ENCODE peak calls at places on chromosomes 12 and 14, in nine cellular contexts. One of them, this sample, is unnamed.
A peak's percentile ranks its signal among the peaks of the same experiment; 100 is the strongest.

GRCh38 chr14:28820677-28821076 is 54.1 kb downstream of the FOXG1 start:
- DNase-seq in NCI-H460: no peak
- DNase-seq in NCI-H774: no peak
- DNase-seq in NCI-H524: no peak
- DNase-seq in heart left ventricle: no peak
- DNase-seq in T-helper 9 cell: no peak
- DNase-seq in RPMI7951: no peak
- DNase-seq in central memory CD4-positive, alpha-beta T cell: no peak
- DNase-seq in H1: no peak
- DNase-seq in this sample: no peak

GRCh38 chr14:76908834-76909233 is 82.6 kb downstream of the LRRC74A start:
- DNase-seq in heart left ventricle: peak; percentile 60
- DNase-seq in NCI-H524: no peak
- DNase-seq in T-helper 9 cell: peak; percentile 15
- DNase-seq in NCI-H774: no peak
- DNase-seq in H1: no peak
- DNase-seq in RPMI7951: no peak
- DNase-seq in central memory CD4-positive, alpha-beta T cell: peak; percentile 78
- DNase-seq in NCI-H460: no peak
- DNase-seq in this sample: peak; percentile 87

GRCh38 chr12:24226745-24227350 is 277.4 kb upstream of the SOX5 start:
- DNase-seq in NCI-H524: no peak
- DNase-seq in central memory CD4-positive, alpha-beta T cell: no peak
- DNase-seq in NCI-H460: peak; percentile 62
- DNase-seq in T-helper 9 cell: no peak
- DNase-seq in RPMI7951: peak; percentile 37
- DNase-seq in heart left ventricle: no peak
- DNase-seq in H1: no peak
- DNase-seq in NCI-H774: no peak
- DNase-seq in this sample: no peak

GRCh38 chr12:65592416-65592815 is 231.9 kb upstream of the HMGA2 start:
- DNase-seq in central memory CD4-positive, alpha-beta T cell: no peak
- DNase-seq in NCI-H524: no peak
- DNase-seq in heart left ventricle: no peak
- DNase-seq in H1: no peak
- DNase-seq in RPMI7951: no peak
- DNase-seq in NCI-H774: no peak
- DNase-seq in T-helper 9 cell: no peak
- DNase-seq in NCI-H460: no peak
- DNase-seq in this sample: no peak

GRCh38 chr12:71295913-71296312 is 138.1 kb upstream of the TSPAN8 start:
- DNase-seq in T-helper 9 cell: no peak
- DNase-seq in NCI-H460: no peak
- DNase-seq in central memory CD4-positive, alpha-beta T cell: no peak
- DNase-seq in NCI-H774: no peak
- DNase-seq in RPMI7951: no peak
- DNase-seq in heart left ventricle: no peak
- DNase-seq in NCI-H524: no peak
- DNase-seq in H1: no peak
- DNase-seq in this sample: no peak

GRCh38 chr12:20716037-20716436 is 20.9 kb downstream of the SLCO1C1 start:
- DNase-seq in NCI-H460: no peak
- DNase-seq in NCI-H524: no peak
- DNase-seq in H1: peak; percentile 13
- DNase-seq in central memory CD4-positive, alpha-beta T cell: no peak
- DNase-seq in NCI-H774: peak; percentile 16
- DNase-seq in T-helper 9 cell: no peak
- DNase-seq in RPMI7951: no peak
- DNase-seq in heart left ventricle: no peak
- DNase-seq in this sample: no peak

GRCh38 chr12:30015661-30016060 is 231.9 kb upstream of the TMTC1 start:
- DNase-seq in central memory CD4-positive, alpha-beta T cell: no peak
- DNase-seq in H1: no peak
- DNase-seq in heart left ventricle: no peak
- DNase-seq in NCI-H774: no peak
- DNase-seq in NCI-H524: peak; percentile 3
- DNase-seq in NCI-H460: no peak
- DNase-seq in T-helper 9 cell: no peak
- DNase-seq in RPMI7951: no peak
- DNase-seq in this sample: no peak

GRCh38 chr12:128829870-128830504 is 6.2 kb upstream of the SLC15A4 start:
- DNase-seq in heart left ventricle: no peak
- DNase-seq in NCI-H524: peak; percentile 63
- DNase-seq in central memory CD4-positive, alpha-beta T cell: no peak
- DNase-seq in T-helper 9 cell: no peak
- DNase-seq in H1: no peak
- DNase-seq in RPMI7951: no peak
- DNase-seq in NCI-H774: no peak
- DNase-seq in NCI-H460: no peak
- DNase-seq in this sample: peak; percentile 88

GRCh38 chr12:119459481-119459880 is 125.0 kb downstream of the CCDC60 start:
- DNase-seq in NCI-H460: no peak
- DNase-seq in H1: no peak
- DNase-seq in central memory CD4-positive, alpha-beta T cell: no peak
- DNase-seq in NCI-H524: no peak
- DNase-seq in T-helper 9 cell: no peak
- DNase-seq in NCI-H774: no peak
- DNase-seq in RPMI7951: no peak
- DNase-seq in heart left ventricle: no peak
- DNase-seq in this sample: no peak

GRCh38 chr12:6110006-6110405 is 14.5 kb downstream of the VWF start:
- DNase-seq in central memory CD4-positive, alpha-beta T cell: no peak
- DNase-seq in heart left ventricle: no peak
- DNase-seq in NCI-H774: no peak
- DNase-seq in RPMI7951: no peak
- DNase-seq in NCI-H524: no peak
- DNase-seq in NCI-H460: no peak
- DNase-seq in H1: no peak
- DNase-seq in T-helper 9 cell: no peak
- DNase-seq in this sample: no peak

GRCh38 chr12:77406131-77406905 is 340.9 kb upstream of the E2F7 start:
- DNase-seq in NCI-H460: no peak
- DNase-seq in NCI-H524: no peak
- DNase-seq in NCI-H774: no peak
- DNase-seq in heart left ventricle: no peak
- DNase-seq in H1: no peak
- DNase-seq in central memory CD4-positive, alpha-beta T cell: no peak
- DNase-seq in RPMI7951: no peak
- DNase-seq in T-helper 9 cell: no peak
- DNase-seq in this sample: no peak

GRCh38 chr12:56661979-56662638 is 16.3 kb upstream of the ATP5F1B start:
- DNase-seq in NCI-H524: no peak
- DNase-seq in RPMI7951: no peak
- DNase-seq in central memory CD4-positive, alpha-beta T cell: no peak
- DNase-seq in heart left ventricle: no peak
- DNase-seq in H1: no peak
- DNase-seq in NCI-H774: no peak
- DNase-seq in T-helper 9 cell: no peak
- DNase-seq in NCI-H460: no peak
- DNase-seq in this sample: no peak

GRCh38 chr14:20799955-20800544 is 2.6 kb downstream of the RNASE1 start:
- DNase-seq in NCI-H774: no peak
- DNase-seq in H1: no peak
- DNase-seq in NCI-H524: no peak
- DNase-seq in central memory CD4-positive, alpha-beta T cell: no peak
- DNase-seq in NCI-H460: no peak
- DNase-seq in RPMI7951: no peak
- DNase-seq in T-helper 9 cell: no peak
- DNase-seq in heart left ventricle: peak; percentile 67
- DNase-seq in this sample: peak; percentile 64